ENCODE peak calls at places on chromosomes 13 and 19, in ten cellular contexts. F is NB4; U is left cardiac atrium; H is central memory CD4-positive, alpha-beta T cell; Y is iris pigment epithelial cell; Z is CD4-positive, alpha-beta T cell; W is activated naive CD8-positive, alpha-beta T cell treated with anti-CD3 and anti-CD28 coated beads for 36 hours; S is cardiac muscle cell; I is GM12865; G is upper lobe of left lung. C is an unnamed sample.

GRCh38 chr13:35984776-35985453 is 146.3 kb downstream of the DCLK1 start:
- DNase-seq in F (no peak), U (no peak), H (no peak), Y (no peak), Z (no peak), W (no peak), S (no peak), I (no peak), G (no peak), C (peak)

GRCh38 chr19:45074744-45075143 is 1.5 kb downstream of the ZNF296 start:
- DNase-seq in F (no peak), U (no peak), H (no peak), Y (no peak), Z (no peak), W (no peak), S (no peak), I (no peak), G (no peak), C (peak)

GRCh38 chr13:63979951-63980350 is 2564.3 kb upstream of the PCDH20 start:
- DNase-seq in F (no peak), U (no peak), H (no peak), Y (no peak), Z (no peak), W (no peak), S (no peak), I (no peak), G (no peak), C (no peak)

GRCh38 chr19:17703823-17704463 is 15.3 kb upstream of the MAP1S start:
- DNase-seq in F (peak), U (peak), H (peak), Y (peak), Z (peak), W (peak), S (peak), I (peak), G (peak), C (no peak)

GRCh38 chr13:99517577-99517976 is 16.3 kb downstream of the TM9SF2 start:
- DNase-seq in F (no peak), U (no peak), H (no peak), Y (no peak), Z (no peak), W (no peak), S (no peak), I (no peak), G (no peak), C (no peak)

GRCh38 chr13:110306960-110307696 is at the start of the genes COL4A1 and COL4A2:
- DNase-seq in F (no peak), U (peak), H (no peak), Y (peak), Z (no peak), W (no peak), S (peak), I (no peak), G (no peak), C (peak)

GRCh38 chr13:44437356-44438233 is 64.0 kb downstream of the SERP2 start:
- DNase-seq in F (peak), U (no peak), H (peak), Y (peak), Z (no peak), W (no peak), S (peak), I (peak), G (no peak), C (peak)

GRCh38 chr13:37446503-37446902 is 152.1 kb downstream of the POSTN start:
- DNase-seq in F (no peak), U (peak), H (no peak), Y (peak), Z (no peak), W (no peak), S (peak), I (no peak), G (no peak), C (peak)

GRCh38 chr13:28568286-28568685 is 73.4 kb upstream of the FLT1 start:
- DNase-seq in F (peak), U (peak), H (no peak), Y (peak), Z (no peak), W (no peak), S (peak), I (peak), G (peak), C (no peak)

GRCh38 chr13:74006666-74007065 is 127.5 kb downstream of the KLF12 start:
- DNase-seq in F (no peak), U (no peak), H (no peak), Y (no peak), Z (no peak), W (no peak), S (no peak), I (no peak), G (no peak), C (no peak)

GRCh38 chr19:16586477-16586871 is 14.3 kb upstream of the SLC35E1 start:
- DNase-seq in F (no peak), U (no peak), H (no peak), Y (no peak), Z (no peak), W (no peak), S (no peak), I (no peak), G (no peak), C (no peak)

GRCh38 chr19:52492991-52493470 is 34.4 kb upstream of the ZNF808 start:
- DNase-seq in F (no peak), U (peak), H (no peak), Y (no peak), Z (no peak), W (no peak), S (no peak), I (no peak), G (no peak), C (no peak)

GRCh38 chr19:6226444-6227155 is 53.2 kb downstream of the MLLT1 start:
- DNase-seq in F (no peak), U (no peak), H (no peak), Y (no peak), Z (no peak), W (no peak), S (no peak), I (no peak), G (no peak), C (no peak)

GRCh38 chr19:52735734-52736133 is 890 bp upstream of the ZNF611 start:
- DNase-seq in F (no peak), U (peak), H (no peak), Y (peak), Z (no peak), W (no peak), S (peak), I (no peak), G (peak), C (peak)

GRCh38 chr13:109790071-109790470 is 3.7 kb upstream of the IRS2 start:
- DNase-seq in F (peak), U (no peak), H (no peak), Y (peak), Z (no peak), W (no peak), S (peak), I (no peak), G (no peak), C (no peak)

GRCh38 chr19:42386974-42387707 is 3.0 kb downstream of the CNFN start:
- DNase-seq in F (peak), U (peak), H (peak), Y (peak), Z (peak), W (peak), S (peak), I (peak), G (peak), C (peak)

GRCh38 chr13:43572601-43573360 is 214.0 kb downstream of the ENOX1 start:
- DNase-seq in F (no peak), U (no peak), H (no peak), Y (peak), Z (no peak), W (no peak), S (no peak), I (no peak), G (no peak), C (peak)